ENCODE peak calls at places on chromosomes 11 and 22, in six cellular contexts. N is heart left ventricle, D is mucosa of descending colon, X is fibroblast of lung, J is left ventricle myocardium inferior, Z is pancreas. C is an unnamed sample.

GRCh38 chr11:115127790-115128189 is 376.4 kb downstream of the CADM1 start:
- DNase-seq in N (no peak), D (no peak), X (no peak), J (no peak), Z (no peak), C (no peak)

GRCh38 chr11:120182357-120182756 is 28.5 kb upstream of the OAF start:
- DNase-seq in N (no peak), D (peak; percentile 17), X (no peak), J (no peak), Z (no peak), C (no peak)

GRCh38 chr11:64134963-64135362 is 30.9 kb downstream of the MACROD1 start:
- DNase-seq in N (no peak), D (no peak), X (no peak), J (no peak), Z (no peak), C (no peak)

GRCh38 chr22:25360411-25360810 is 141.0 kb downstream of the CRYBB2 start:
- DNase-seq in N (no peak), D (no peak), X (no peak), J (no peak), Z (no peak), C (no peak)

GRCh38 chr11:128399186-128399585 is 188.2 kb downstream of the ETS1 start:
- DNase-seq in N (no peak), D (no peak), X (peak; percentile 62), J (no peak), Z (no peak), C (no peak)

GRCh38 chr11:10379022-10379421 is 74.1 kb downstream of the ADM start:
- DNase-seq in N (no peak), D (peak; percentile 32), X (no peak), J (no peak), Z (no peak), C (no peak)

GRCh38 chr11:32613500-32614151 is 30.0 kb downstream of the EIF3M start:
- DNase-seq in N (no peak), D (no peak), X (no peak), J (no peak), Z (no peak), C (no peak)

GRCh38 chr22:37330200-37331033 is 48.1 kb downstream of the CYTH4 start:
- DNase-seq in N (no peak), D (peak; percentile 59), X (peak; percentile 91), J (no peak), Z (peak; percentile 57), C (peak; percentile 41)

GRCh38 chr11:13928566-13929251 is 33.8 kb upstream of the SPON1 start:
- DNase-seq in N (no peak), D (peak; percentile 16), X (peak; percentile 60), J (no peak), Z (peak; percentile 11), C (no peak)

GRCh38 chr11:30006876-30007275 is 10.0 kb downstream of the KCNA4 start:
- DNase-seq in N (no peak), D (no peak), X (no peak), J (no peak), Z (no peak), C (no peak)

GRCh38 chr22:41862160-41862529 is 29.2 kb downstream of the SREBF2 start:
- DNase-seq in N (no peak), D (no peak), X (peak; percentile 18), J (no peak), Z (no peak), C (no peak)

GRCh38 chr11:61616443-61616842 is 35.6 kb upstream of the SYT7 start:
- DNase-seq in N (no peak), D (no peak), X (peak; percentile 83), J (no peak), Z (no peak), C (no peak)

GRCh38 chr11:20097319-20098221 is 62.7 kb downstream of the DBX1 start:
- DNase-seq in N (no peak), D (no peak), X (peak; percentile 99), J (no peak), Z (no peak), C (peak; percentile 88)

GRCh38 chr11:130096823-130097222 is 27.1 kb downstream of the APLP2 start:
- DNase-seq in N (no peak), D (no peak), X (no peak), J (no peak), Z (no peak), C (no peak)

GRCh38 chr11:111446404-111447152 is 65.6 kb downstream of the BTG4 start:
- DNase-seq in N (peak; percentile 82), D (peak; percentile 89), X (peak; percentile 89), J (peak; percentile 59), Z (peak; percentile 82), C (peak; percentile 80)

GRCh38 chr22:30308518-30309230 is 18.1 kb downstream of the TBC1D10A start:
- DNase-seq in N (no peak), D (no peak), X (peak; percentile 81), J (no peak), Z (no peak), C (no peak)

GRCh38 chr22:49881856-49882255 is 28.2 kb downstream of the ZBED4 start:
- DNase-seq in N (no peak), D (no peak), X (no peak), J (no peak), Z (no peak), C (no peak)

GRCh38 chr22:27420817-27421361 is 380.7 kb downstream of the MN1 start:
- DNase-seq in N (peak; percentile 83), D (peak; percentile 52), X (peak; percentile 98), J (peak; percentile 84), Z (peak; percentile 84), C (peak; percentile 98)

GRCh38 chr11:86117706-86118050 is 48.8 kb upstream of the PICALM start:
- DNase-seq in N (no peak), D (no peak), X (peak; percentile 64), J (no peak), Z (no peak), C (no peak)

GRCh38 chr11:86672007-86672621 is at the start of gene ME3:
- DNase-seq in N (peak; percentile 74), D (peak; percentile 77), X (peak; percentile 63), J (peak; percentile 70), Z (peak; percentile 77), C (no peak)

GRCh38 chr22:42990131-42990838 is 24.7 kb downstream of the PACSIN2 start:
- DNase-seq in N (no peak), D (no peak), X (peak; percentile 91), J (no peak), Z (peak; percentile 52), C (no peak)

GRCh38 chr11:128026596-128026995 is 560.8 kb downstream of the ETS1 start:
- DNase-seq in N (no peak), D (no peak), X (peak; percentile 97), J (no peak), Z (no peak), C (peak; percentile 37)

GRCh38 chr22:38271927-38272372 is 860 bp downstream of the TMEM184B start:
- DNase-seq in N (no peak), D (peak; percentile 75), X (no peak), J (no peak), Z (peak; percentile 63), C (no peak)

GRCh38 chr11:20112291-20113146 is 47.8 kb downstream of the DBX1 start:
- DNase-seq in N (peak; percentile 93), D (peak; percentile 74), X (peak; percentile 99), J (peak; percentile 75), Z (peak; percentile 86), C (peak; percentile 86)

GRCh38 chr11:47148903-47149535 is 27.7 kb downstream of the ARFGAP2 start:
- DNase-seq in N (no peak), D (peak; percentile 29), X (no peak), J (peak; percentile 26), Z (peak; percentile 87), C (no peak)

DNA sequence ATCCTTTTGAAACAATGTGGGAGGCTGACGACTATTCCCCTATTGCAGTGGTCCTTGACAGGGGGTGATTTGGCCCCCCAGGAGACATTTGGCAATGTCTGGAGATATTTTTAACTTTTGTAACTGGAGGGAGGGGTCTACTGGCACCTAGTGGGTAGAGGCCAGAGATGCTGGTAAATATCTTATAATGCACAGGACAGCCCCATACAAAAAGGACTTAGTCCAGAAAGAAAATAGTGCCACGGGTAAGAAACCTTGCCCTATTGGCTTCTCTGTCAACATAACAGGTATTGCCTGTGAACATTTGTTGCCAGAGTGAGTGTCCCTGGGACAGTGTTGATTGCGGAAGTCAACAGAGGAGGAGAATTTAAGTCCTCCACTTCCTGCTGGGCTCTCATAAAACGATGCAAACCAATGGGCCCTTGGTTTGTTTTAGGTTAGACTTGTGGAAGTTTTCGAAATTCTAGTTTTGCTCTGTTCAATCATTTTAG is 101.6 kb downstream of the MAML2 start:
- DNase-seq in N (no peak), D (peak; percentile 64), X (no peak), J (no peak), Z (no peak), C (no peak)
- TF ChIP-seq CTCF in N (no peak), D (no peak), X (no peak), J (no peak), Z (no peak), C (peak; percentile 7)

GRCh38 chr22:46843691-46844297 is 81.3 kb downstream of the TBC1D22A start:
- DNase-seq in N (no peak), D (no peak), X (peak; percentile 73), J (no peak), Z (no peak), C (no peak)

GRCh38 chr22:46845281-46846153 is 83.1 kb downstream of the TBC1D22A start:
- DNase-seq in N (no peak), D (no peak), X (peak; percentile 43), J (no peak), Z (no peak), C (peak; percentile 67)

GRCh38 chr22:46846154-46846831 is 83.8 kb downstream of the TBC1D22A start:
- DNase-seq in N (no peak), D (no peak), X (peak; percentile 56), J (no peak), Z (no peak), C (no peak)

GRCh38 chr22:46842606-46843005 is 80.2 kb downstream of the TBC1D22A start:
- DNase-seq in N (no peak), D (no peak), X (no peak), J (no peak), Z (no peak), C (no peak)

GRCh38 chr22:46844606-46845210 is 82.3 kb downstream of the TBC1D22A start:
- DNase-seq in N (no peak), D (no peak), X (no peak), J (no peak), Z (no peak), C (no peak)
- H3K4me3 ChIP-seq in N (peak overlapping the region; percentile 39), D (no peak overlapping the region), X (no peak overlapping the region), J (peak overlapping the region; percentile 44), Z (no peak overlapping the region), C (no peak overlapping the region)

GRCh38 chr11:113806403-113806802 is 26.8 kb downstream of the CLDN25 start:
- DNase-seq in N (no peak), D (peak; percentile 42), X (peak; percentile 3), J (no peak), Z (no peak), C (peak; percentile 5)
- TF ChIP-seq CTCF in N (peak; percentile 38), D (no peak), X (peak; percentile 34), J (peak; percentile 56), Z (peak; percentile 13), C (peak; percentile 54)

GRCh38 chr11:925158-925495 is 543 bp upstream of the AP2A2 start:
- DNase-seq in N (peak; percentile 47), D (no peak), X (no peak), J (peak; percentile 48), Z (peak; percentile 51), C (no peak)
- H3K4me3 ChIP-seq in N (peak overlapping the region; percentile 72), D (no peak overlapping the region), X (no peak overlapping the region), J (peak overlapping the region; percentile 86), Z (no peak overlapping the region), C (peak overlapping the region; percentile 33)

GRCh38 chr22:40856513-40857308 is at the start of the genes ST13 and XPNPEP3:
- DNase-seq in N (peak; percentile 98), D (peak; percentile 98), X (peak; percentile 94), J (peak; percentile 98), Z (peak; percentile 97), C (peak; percentile 92)
- TF ChIP-seq CTCF in N (peak; percentile 31), D (no peak), X (peak; percentile 23), J (peak; percentile 31), Z (no peak), C (peak; percentile 25)

C was measured in astrocyte of the cerebellum.